ENCODE peak calls at places on chromosomes 16 and 17, in ten cellular contexts. J is pons; I is NCI-H1105; H is GM19239; B is AG09309; O is BE2C; U is brain microvascular endothelial cell; V is activated CD8-positive, alpha-beta T cell treated with anti-CD3 and anti-CD28 coated beads, Interleukin-2, amount 10 ng/mL, durations not matched to agents 7 days and 5 days; Y is activated naive CD4-positive, alpha-beta T cell; Z is dorsolateral prefrontal cortex. Q is an unnamed sample.

GRCh38 chr16:11595908-11596504 is 9.3 kb upstream of the LITAF start:
- DNase-seq in U (no peak), J (no peak), Y (no peak), O (no peak), H (no peak), B (no peak), V (no peak), Z (no peak), I (no peak), Q (no peak)

GRCh38 chr17:40450175-40450574 is 6.9 kb downstream of the IGFBP4 start:
- DNase-seq in V (peak), Y (no peak), O (peak), H (peak), I (no peak), U (no peak), B (no peak), J (no peak), Z (no peak), Q (peak)

GRCh38 chr16:72101195-72101594 is 7.5 kb downstream of the DHX38 start:
- DNase-seq in Z (no peak), O (no peak), H (no peak), B (no peak), J (no peak), U (no peak), Y (no peak), V (no peak), I (no peak), Q (no peak)

GRCh38 chr17:29595107-29595942 is 2.4 kb downstream of the ANKRD13B start:
- DNase-seq in U (no peak), B (no peak), Z (no peak), O (no peak), H (no peak), I (no peak), Y (no peak), J (no peak), V (no peak), Q (no peak)

GRCh38 chr16:85928411-85928820 is 29.5 kb downstream of the IRF8 start:
- DNase-seq in Z (no peak), U (no peak), B (no peak), V (no peak), I (no peak), J (peak), Y (no peak), O (no peak), H (no peak), Q (no peak)

GRCh38 chr17:13140750-13141149 is 122.9 kb upstream of the ELAC2 start:
- DNase-seq in J (peak), B (no peak), U (no peak), O (no peak), I (no peak), V (no peak), Y (no peak), Z (no peak), H (no peak), Q (no peak)

GRCh38 chr16:90008708-90009145 is 10.5 kb downstream of the DBNDD1 start:
- DNase-seq in B (no peak), U (no peak), H (peak), Y (no peak), I (no peak), J (no peak), O (no peak), V (peak), Z (no peak), Q (peak)

GRCh38 chr16:57749872-57750452 is 14.4 kb downstream of the KATNB1 start:
- DNase-seq in Y (no peak), H (no peak), O (no peak), I (no peak), B (no peak), J (no peak), U (no peak), Z (no peak), V (no peak), Q (no peak)

GRCh38 chr17:34981538-34982241 is 1.4 kb downstream of the LIG3 start:
- DNase-seq in Z (no peak), B (no peak), V (no peak), H (no peak), U (no peak), I (no peak), O (no peak), Y (no peak), J (no peak), Q (no peak)

GRCh38 chr17:67606471-67606870 is 111.3 kb upstream of the NOL11 start:
- DNase-seq in B (no peak), O (peak), V (no peak), H (no peak), Z (no peak), U (peak), Y (no peak), I (peak), J (no peak), Q (no peak)

GRCh38 chr16:57485916-57486857 is at the start of gene DOK4:
- DNase-seq in U (peak), Y (peak), H (peak), V (peak), Z (peak), B (no peak), O (peak), I (peak), J (no peak), Q (peak)

GRCh38 chr17:19508327-19508867 is 25.3 kb upstream of the SLC47A1 start:
- DNase-seq in I (peak), V (peak), B (no peak), H (no peak), Z (no peak), J (peak), O (peak), Y (peak), U (no peak), Q (no peak)

GRCh38 chr17:79078476-79079190 is 4.0 kb downstream of the ENGASE start:
- DNase-seq in J (no peak), Y (no peak), I (no peak), U (no peak), V (no peak), H (no peak), O (no peak), Z (no peak), B (no peak), Q (no peak)

GRCh38 chr17:28574536-28574935 is 2.2 kb downstream of the ALDOC start:
- DNase-seq in H (no peak), I (no peak), U (no peak), B (no peak), Z (no peak), O (no peak), V (no peak), J (no peak), Y (no peak), Q (no peak)